ENCODE peak calls at places on chromosomes 2 and 18, in six cellular contexts. L, U, S, Z, T and Y are unnamed samples.

GRCh38 chr2:188695953-188696352 is 278.2 kb upstream of the COL3A1 start:
- DNase-seq in L (no peak), U (no peak), S (no peak), Z (no peak), T (no peak), Y (no peak)

GRCh38 chr18:10131036-10131774 is 217.4 kb downstream of the VAPA start:
- DNase-seq in L (no peak), U (no peak), S (no peak), Z (no peak), T (no peak), Y (peak; percentile 17)

GRCh38 chr2:152716805-152717241 is 438 bp downstream of the PRPF40A start:
- DNase-seq in L (peak; percentile 11), U (peak; percentile 35), S (peak; percentile 16), Z (peak; percentile 21), T (no peak), Y (no peak)

GRCh38 chr2:75226099-75226498 is 26.8 kb upstream of the TACR1 start:
- DNase-seq in L (no peak), U (no peak), S (no peak), Z (no peak), T (no peak), Y (no peak)

GRCh38 chr2:85536479-85536878 is 2.5 kb upstream of the MAT2A start:
- DNase-seq in L (no peak), U (no peak), S (no peak), Z (no peak), T (no peak), Y (peak; percentile 72)

GRCh38 chr2:120771556-120772208 is 36.0 kb downstream of the GLI2 start:
- DNase-seq in L (no peak), U (no peak), S (no peak), Z (no peak), T (no peak), Y (peak; percentile 86)

GRCh38 chr2:31828891-31829290 is 181.9 kb downstream of the MEMO1 start:
- DNase-seq in L (no peak), U (no peak), S (no peak), Z (no peak), T (no peak), Y (no peak)

GRCh38 chr2:239881561-239882320 is 143.4 kb downstream of the NDUFA10 start:
- DNase-seq in L (no peak), U (no peak), S (no peak), Z (no peak), T (no peak), Y (peak; percentile 52)

GRCh38 chr2:20419007-20419576 is 27.8 kb upstream of the RHOB start:
- DNase-seq in L (no peak), U (no peak), S (no peak), Z (no peak), T (no peak), Y (peak; percentile 40)

GRCh38 chr2:149894760-149895159 is 307.2 kb upstream of the MMADHC start:
- DNase-seq in L (no peak), U (no peak), S (no peak), Z (no peak), T (no peak), Y (peak; percentile 23)

GRCh38 chr18:70232251-70232650 is 26.8 kb upstream of the RTTN start:
- DNase-seq in L (no peak), U (no peak), S (no peak), Z (no peak), T (no peak), Y (no peak)

GRCh38 chr2:10067330-10067729 is 12.9 kb downstream of the CYS1 start:
- DNase-seq in L (no peak), U (no peak), S (no peak), Z (no peak), T (no peak), Y (no peak)

GRCh38 chr2:221958224-221958623 is 340.6 kb downstream of the PAX3 start:
- DNase-seq in L (no peak), U (no peak), S (no peak), Z (no peak), T (no peak), Y (peak; percentile 17)

GRCh38 chr2:172888704-172889103 is 153.1 kb downstream of the RAPGEF4 start:
- DNase-seq in L (no peak), U (no peak), S (no peak), Z (no peak), T (no peak), Y (peak; percentile 23)

GRCh38 chr2:45713126-45713525 is 61.7 kb downstream of the PRKCE start:
- DNase-seq in L (no peak), U (no peak), S (no peak), Z (no peak), T (no peak), Y (no peak)

GRCh38 chr18:3111523-3112240 is 98.7 kb upstream of the LPIN2 start:
- DNase-seq in L (no peak), U (no peak), S (no peak), Z (no peak), T (no peak), Y (no peak)

GRCh38 chr2:19800796-19801195 is 101.0 kb downstream of the TTC32 start:
- DNase-seq in L (no peak), U (no peak), S (no peak), Z (no peak), T (no peak), Y (no peak)

GRCh38 chr2:224973112-224974016 is 68.9 kb downstream of the DOCK10 start:
- DNase-seq in L (no peak), U (no peak), S (peak; percentile 11), Z (no peak), T (no peak), Y (no peak)

GRCh38 chr2:239913632-239914417 is 111.3 kb downstream of the NDUFA10 start:
- DNase-seq in L (no peak), U (no peak), S (no peak), Z (no peak), T (no peak), Y (no peak)

GRCh38 chr2:71348302-71348701 is 16.7 kb downstream of the ZNF638 start:
- DNase-seq in L (no peak), U (no peak), S (no peak), Z (no peak), T (no peak), Y (peak; percentile 69)

GRCh38 chr2:105933906-105934305 is 189.2 kb downstream of the NCK2 start:
- DNase-seq in L (no peak), U (no peak), S (no peak), Z (no peak), T (no peak), Y (no peak)

GRCh38 chr2:239621611-239622010 is 220.8 kb upstream of the HDAC4 start:
- DNase-seq in L (no peak), U (no peak), S (no peak), Z (no peak), T (no peak), Y (no peak)

GRCh38 chr2:128452536-128453530 is 134.2 kb upstream of the HS6ST1 start:
- DNase-seq in L (no peak), U (no peak), S (no peak), Z (no peak), T (no peak), Y (no peak)

GRCh38 chr2:155485141-155485842 is 786.8 kb downstream of the KCNJ3 start:
- DNase-seq in L (no peak), U (no peak), S (no peak), Z (no peak), T (no peak), Y (no peak)

GRCh38 chr2:17555150-17555549 is 14.7 kb downstream of the VSNL1 start:
- DNase-seq in L (no peak), U (no peak), S (no peak), Z (no peak), T (no peak), Y (no peak)